ENCODE peak calls at places on chromosomes 1 and 21, in five cellular contexts. C is astrocyte of the spinal cord, O is transverse colon, Z is endothelial cell, F is right lobe of liver. E is an unnamed sample.

GRCh38 chr1:14755518-14756252 is 157.2 kb downstream of the KAZN start:
- DNase-seq in O (no peak), F (no peak), Z (no peak), C (no peak), E (no peak)

GRCh38 chr1:246012271-246012854 is 494.7 kb downstream of the SMYD3 start:
- DNase-seq in F (no peak), Z (peak; percentile 23), C (peak; percentile 54), O (no peak), E (no peak)

GRCh38 chr1:63557365-63557987 is 34.2 kb downstream of the EFCAB7 start:
- DNase-seq in O (peak; percentile 31), Z (peak; percentile 59), F (no peak), C (peak; percentile 55), E (no peak)

GRCh38 chr1:116927049-116927798 is 17.5 kb downstream of the PTGFRN start:
- DNase-seq in C (no peak), O (no peak), F (peak; percentile 53), Z (no peak), E (no peak)

GRCh38 chr1:28199328-28200233 is 23.1 kb upstream of the PTAFR start:
- DNase-seq in Z (no peak), C (no peak), F (no peak), O (peak; percentile 57), E (no peak)

GRCh38 chr1:1613509-1614082 is 1.7 kb upstream of the MIB2 start:
- DNase-seq in O (no peak), C (no peak), F (no peak), Z (no peak), E (no peak)

GRCh38 chr1:84836145-84836544 is 56.9 kb downstream of the LPAR3 start:
- DNase-seq in O (no peak), Z (no peak), C (no peak), F (no peak), E (no peak)

GRCh38 chr1:208209286-208209685 is 34.9 kb downstream of the PLXNA2 start:
- DNase-seq in C (no peak), F (no peak), Z (no peak), O (no peak), E (no peak)

GRCh38 chr21:46347791-46348381 is 23.9 kb downstream of the PCNT start:
- DNase-seq in O (no peak), F (peak; percentile 26), C (peak; percentile 22), Z (no peak), E (no peak)

GRCh38 chr21:30638686-30639085 is 3.7 kb downstream of the KRTAP20-2 start:
- DNase-seq in Z (no peak), F (no peak), C (no peak), O (no peak), E (no peak)

GRCh38 chr1:215241451-215241850 is 158.9 kb downstream of the KCNK2 start:
- DNase-seq in F (no peak), Z (no peak), O (no peak), C (no peak), E (no peak)

GRCh38 chr1:205923663-205924435 is 19.4 kb downstream of the SLC26A9 start:
- DNase-seq in Z (no peak), O (no peak), F (no peak), C (no peak), E (no peak)

GRCh38 chr21:42384999-42385398 is 10.9 kb downstream of the TMPRSS3 start:
- DNase-seq in F (peak; percentile 2), O (peak; percentile 70), Z (no peak), C (no peak), E (no peak)

GRCh38 chr1:77536813-77537212 is 145.6 kb downstream of the ZZZ3 start:
- DNase-seq in Z (no peak), F (no peak), O (no peak), C (peak; percentile 95), E (no peak)

GRCh38 chr21:45427331-45428271 is 22.6 kb downstream of the COL18A1 start:
- DNase-seq in F (no peak), C (peak; percentile 96), O (peak; percentile 50), Z (no peak), E (no peak)

GRCh38 chr1:38329644-38330043 is 283.1 kb upstream of the POU3F1 start:
- DNase-seq in F (no peak), C (no peak), O (no peak), Z (no peak), E (no peak)

GRCh38 chr1:1181938-1182410 is 8.3 kb downstream of the TTLL10 start:
- DNase-seq in O (peak; percentile 6), C (no peak), Z (no peak), F (no peak), E (no peak)

GRCh38 chr1:2194319-2194897 is at the start of gene FAAP20:
- DNase-seq in O (peak; percentile 77), C (no peak), F (peak; percentile 78), Z (peak; percentile 69), E (no peak)

GRCh38 chr21:45248893-45249381 is 38.8 kb downstream of the POFUT2 start:
- DNase-seq in O (peak; percentile 32), Z (no peak), C (peak; percentile 16), F (no peak), E (peak; percentile 66)

GRCh38 chr1:192724670-192725069 is 84.2 kb upstream of the RGS2 start:
- DNase-seq in C (peak; percentile 72), O (no peak), F (no peak), Z (no peak), E (no peak)

GRCh38 chr1:74266001-74266400 is 30.8 kb downstream of the TNNI3K start:
- DNase-seq in C (no peak), Z (no peak), O (no peak), F (no peak), E (no peak)

GRCh38 chr1:84254703-84255238 is 46.7 kb upstream of the SAMD13 start:
- DNase-seq in F (no peak), Z (no peak), C (no peak), O (no peak), E (no peak)

GRCh38 chr1:187283984-187284383 is 455.2 kb downstream of the PLA2G4A start:
- DNase-seq in Z (no peak), F (no peak), C (no peak), O (no peak), E (no peak)

DNA sequence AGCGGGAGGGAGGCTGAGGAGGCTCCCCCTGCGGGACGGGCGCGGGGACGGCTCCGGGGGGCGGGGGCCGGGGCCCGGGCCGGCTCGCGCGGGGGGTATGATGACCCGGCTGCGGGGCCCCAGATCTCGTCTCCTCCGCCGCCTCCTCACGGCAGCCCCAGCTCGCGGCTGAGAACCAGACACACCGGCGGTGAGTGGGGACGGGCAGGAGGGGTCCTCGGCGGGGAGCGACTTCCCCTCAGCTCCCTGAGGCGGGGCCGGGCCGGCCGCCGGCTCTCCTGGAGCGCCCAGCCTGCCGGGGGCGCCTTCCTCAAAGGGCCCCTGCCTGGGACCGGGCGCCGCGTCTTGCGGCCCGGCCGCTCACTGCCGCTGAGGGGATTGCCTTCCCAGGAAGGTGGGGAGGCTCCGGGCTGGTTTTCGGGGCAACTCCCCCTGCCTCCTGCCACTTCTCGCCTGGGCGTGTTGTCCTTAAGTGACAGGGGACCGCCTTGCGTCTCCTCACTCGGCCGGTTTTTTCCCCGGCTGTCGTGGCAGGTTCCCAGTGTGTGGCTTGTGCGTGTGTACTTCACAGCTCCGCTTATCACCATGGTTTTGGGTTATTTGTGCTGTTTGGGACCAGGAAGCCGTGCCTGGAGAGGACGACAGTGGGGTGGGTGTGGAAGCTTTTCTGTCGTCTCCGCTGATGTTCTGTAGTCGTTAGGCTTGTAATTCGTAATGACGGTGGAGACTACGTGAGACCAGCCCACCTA is 800 bp downstream of the HIPK1 start:
- DNase-seq in O (peak; percentile 64), C (peak; percentile 26), Z (peak; percentile 55), F (peak; percentile 63), E (no peak)
- TF ChIP-seq CTCF in O (no peak), C (no peak), Z (no peak), F (peak; percentile 33), E (peak; percentile 23)

GRCh38 chr1:3898994-3899775 is 887 bp downstream of the C1orf174 start:
- DNase-seq in F (no peak), O (no peak), C (no peak), Z (no peak), E (no peak)
- TF ChIP-seq CTCF in F (no peak), O (no peak), C (peak; percentile 23), Z (no peak), E (no peak)

GRCh38 chr1:231929311-231929710 is 302.7 kb downstream of the DISC1 start:
- DNase-seq in O (no peak), Z (no peak), F (no peak), C (peak; percentile 86), E (no peak)

GRCh38 chr1:231931146-231931545 is 304.6 kb downstream of the DISC1 start:
- DNase-seq in F (no peak), Z (no peak), O (no peak), C (no peak), E (no peak)

GRCh38 chr1:231930257-231930947 is 303.8 kb downstream of the DISC1 start:
- DNase-seq in F (no peak), O (no peak), C (no peak), Z (no peak), E (no peak)

GRCh38 chr1:231933711-231934626 is 307.4 kb downstream of the DISC1 start:
- DNase-seq in C (no peak), Z (no peak), F (no peak), O (no peak), E (no peak)

GRCh38 chr1:231931846-231932454 is 305.4 kb downstream of the DISC1 start:
- DNase-seq in C (no peak), F (no peak), O (no peak), Z (no peak), E (no peak)
- TF ChIP-seq CTCF in C (peak; percentile 62), F (peak; percentile 48), O (no peak), Z (peak; percentile 100), E (peak; percentile 79)

DNA sequence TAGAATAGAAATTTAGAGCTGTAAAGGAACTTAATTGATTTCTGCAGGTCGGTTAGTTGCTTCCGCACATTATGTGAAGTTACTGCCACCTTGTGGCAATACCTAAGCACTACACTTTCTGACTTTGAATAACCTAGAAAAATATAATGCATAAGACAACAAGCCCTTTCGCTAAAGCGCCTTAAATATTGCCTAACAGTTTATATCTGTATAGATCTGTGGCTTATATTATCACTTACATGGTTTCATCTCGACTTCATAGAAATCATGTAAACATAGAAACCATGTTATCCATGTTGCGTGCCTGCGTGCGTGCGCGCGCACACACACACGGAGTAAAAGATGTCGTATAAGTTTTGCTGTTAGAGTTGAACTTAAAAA is 10.9 kb upstream of the IFI16 start:
- DNase-seq in F (peak; percentile 42), Z (peak; percentile 34), C (peak; percentile 84), O (peak; percentile 26), E (no peak)
- TF ChIP-seq CTCF in F (peak; percentile 88), Z (peak; percentile 99), C (peak; percentile 73), O (peak; percentile 91), E (peak; percentile 98)